ENCODE peak calls at places on chromosomes 3 and 15, in five cellular contexts. Y, R, G, X and N are unnamed samples.

GRCh38 chr3:115819785-115820384 is 196.6 kb downstream of the GAP43 start:
- DNase-seq in Y (peak; percentile 69), R (peak; percentile 15), G (peak; percentile 47), X (peak; percentile 78), N (no peak)

GRCh38 chr3:16432714-16433113 is 80.8 kb downstream of the RFTN1 start:
- DNase-seq in Y (no peak), R (no peak), G (no peak), X (no peak), N (no peak)

GRCh38 chr3:111723293-111723963 is 128.3 kb upstream of the ZBED2 start:
- DNase-seq in Y (peak; percentile 84), R (no peak), G (no peak), X (peak; percentile 64), N (peak; percentile 84)

GRCh38 chr15:69548771-69549170 is 96.2 kb downstream of the RPLP1 start:
- DNase-seq in Y (no peak), R (no peak), G (no peak), X (no peak), N (no peak)

GRCh38 chr15:53836618-53837017 is 77.2 kb upstream of the WDR72 start:
- DNase-seq in Y (no peak), R (no peak), G (no peak), X (no peak), N (no peak)

GRCh38 chr3:7264196-7264526 is 403.2 kb downstream of the GRM7 start:
- DNase-seq in Y (no peak), R (no peak), G (no peak), X (no peak), N (no peak)

GRCh38 chr15:74696808-74697207 is 984 bp upstream of the EDC3 start:
- DNase-seq in Y (no peak), R (no peak), G (no peak), X (no peak), N (no peak)

GRCh38 chr3:98645039-98645438 is 51.6 kb upstream of the CPOX start:
- DNase-seq in Y (no peak), R (no peak), G (no peak), X (no peak), N (no peak)

GRCh38 chr3:138434276-138434874 is at the start of gene ESYT3:
- DNase-seq in Y (no peak), R (no peak), G (peak; percentile 17), X (peak; percentile 20), N (no peak)

GRCh38 chr15:39304201-39304841 is 276.6 kb upstream of the THBS1 start:
- DNase-seq in Y (peak; percentile 99), R (no peak), G (peak; percentile 82), X (peak; percentile 98), N (peak; percentile 54)

GRCh38 chr15:67832965-67833503 is 6.8 kb downstream of the RNU6-1 start:
- DNase-seq in Y (no peak), R (no peak), G (no peak), X (no peak), N (no peak)

GRCh38 chr3:43838877-43839276 is 148.1 kb downstream of the ABHD5 start:
- DNase-seq in Y (no peak), R (no peak), G (no peak), X (no peak), N (no peak)

GRCh38 chr15:91968610-91969009 is 115.1 kb downstream of the SLCO3A1 start:
- DNase-seq in Y (no peak), R (no peak), G (no peak), X (no peak), N (no peak)